ENCODE peak calls at places on chromosomes 2 and 18, in five cellular contexts. L is dorsolateral prefrontal cortex, E is tibial artery, O is astrocyte of the spinal cord, Q is fibroblast of mammary gland. M is an unnamed sample.

GRCh38 chr2:217289909-217290283 is 430.0 kb upstream of the TNP1 start:
- DNase-seq in L (no peak), E (no peak), O (no peak), Q (no peak), M (no peak)

GRCh38 chr18:8771930-8772329 is 66.6 kb downstream of the MTCL1 start:
- DNase-seq in L (no peak), E (peak; percentile 22), O (no peak), Q (peak; percentile 58), M (peak; percentile 71)

GRCh38 chr2:188517549-188518255 is 226.0 kb downstream of the GULP1 start:
- DNase-seq in L (no peak), E (no peak), O (no peak), Q (no peak), M (no peak)

GRCh38 chr18:59011786-59012185 is 127.9 kb upstream of the SEC11C start:
- DNase-seq in L (no peak), E (no peak), O (no peak), Q (no peak), M (no peak)

GRCh38 chr2:7572460-7572859 is 655.2 kb downstream of the RNF144A start:
- DNase-seq in L (no peak), E (no peak), O (no peak), Q (no peak), M (no peak)

GRCh38 chr2:225865468-225865867 is 466.0 kb downstream of the NYAP2 start:
- DNase-seq in L (no peak), E (no peak), O (peak; percentile 6), Q (peak; percentile 40), M (peak; percentile 33)

GRCh38 chr2:27273123-27273522 is 2.1 kb upstream of the DNAJC5G start:
- DNase-seq in L (no peak), E (no peak), O (no peak), Q (no peak), M (no peak)

GRCh38 chr2:213490087-213490486 is 205.8 kb downstream of the SPAG16 start:
- DNase-seq in L (no peak), E (no peak), O (no peak), Q (no peak), M (no peak)

GRCh38 chr2:120354935-120355845 is 9.3 kb downstream of the INHBB start:
- DNase-seq in L (no peak), E (no peak), O (no peak), Q (no peak), M (no peak)

GRCh38 chr2:156397229-156397628 is 39.0 kb upstream of the GPD2 start:
- DNase-seq in L (no peak), E (no peak), O (no peak), Q (no peak), M (no peak)

GRCh38 chr2:228541794-228542193 is 360.3 kb upstream of the SPHKAP start:
- DNase-seq in L (no peak), E (no peak), O (peak; percentile 58), Q (peak; percentile 70), M (peak; percentile 7)

GRCh38 chr18:70288851-70289328 is at the start of gene SOCS6:
- DNase-seq in L (peak; percentile 65), E (peak; percentile 41), O (peak; percentile 58), Q (peak; percentile 55), M (peak; percentile 78)

GRCh38 chr2:170092475-170092874 is 85.5 kb upstream of the MYO3B start:
- DNase-seq in L (no peak), E (no peak), O (no peak), Q (no peak), M (no peak)

GRCh38 chr2:46315103-46315890 is 18.1 kb downstream of the EPAS1 start:
- DNase-seq in L (no peak), E (peak; percentile 94), O (peak; percentile 94), Q (peak; percentile 98), M (peak; percentile 98)

GRCh38 chr2:85420743-85421705 is 2.5 kb downstream of the SH2D6 start:
- DNase-seq in L (peak; percentile 87), E (peak; percentile 82), O (peak; percentile 84), Q (peak; percentile 77), M (peak; percentile 84)

GRCh38 chr2:13009027-13009426 is 292.3 kb downstream of the TRIB2 start:
- DNase-seq in L (no peak), E (no peak), O (peak; percentile 15), Q (peak; percentile 37), M (peak; percentile 42)

GRCh38 chr2:213545481-213545880 is 261.2 kb downstream of the SPAG16 start:
- DNase-seq in L (no peak), E (no peak), O (no peak), Q (no peak), M (no peak)

GRCh38 chr18:74819433-74820059 is 221.9 kb downstream of the ZNF407 start:
- DNase-seq in L (no peak), E (no peak), O (no peak), Q (no peak), M (peak; percentile 34)

DNA sequence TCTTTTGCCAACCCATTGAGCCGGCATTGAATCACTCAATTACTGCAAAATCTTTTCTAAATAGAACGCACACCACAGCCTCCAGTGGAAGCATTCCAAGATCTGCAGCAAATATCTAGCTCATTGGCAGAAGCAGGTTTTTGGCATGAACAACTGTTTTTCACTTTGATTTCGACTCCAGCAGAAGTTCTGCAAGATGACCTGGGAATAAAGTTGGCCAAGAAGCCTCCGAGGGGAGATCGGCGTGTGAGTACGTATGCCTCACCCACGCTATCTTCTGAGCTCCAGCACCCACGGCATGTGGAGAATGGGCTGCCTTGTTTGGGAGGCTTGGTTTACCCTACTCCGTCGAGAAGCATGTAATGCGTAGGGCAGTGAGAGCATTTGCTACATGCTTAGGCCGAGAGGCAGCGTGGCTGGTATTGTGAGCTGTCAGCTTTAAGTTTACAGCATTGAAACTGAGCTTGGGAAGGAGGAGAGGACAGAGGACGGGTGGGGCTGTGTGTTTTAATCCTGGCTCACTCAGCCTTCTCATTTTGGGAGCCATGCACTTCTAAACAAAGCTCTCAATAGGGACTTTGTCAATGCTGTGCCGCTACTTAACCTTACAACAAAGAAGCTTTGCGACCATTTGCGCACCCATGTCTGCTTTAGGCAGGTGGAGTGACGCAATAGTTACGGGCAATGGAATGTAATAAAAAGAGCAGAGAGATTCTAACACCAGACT is 10.5 kb downstream of the PCARE start:
- DNase-seq in L (no peak), E (no peak), O (peak; percentile 74), Q (peak; percentile 84), M (peak; percentile 39)
- H3K4me3 ChIP-seq in L (no peak overlapping the region), E (peak overlapping the region; percentile 15), O (no peak overlapping the region), Q (no peak overlapping the region), M (no peak overlapping the region)

GRCh38 chr2:241726459-241726858 is 8.0 kb upstream of the D2HGDH start:
- DNase-seq in L (no peak), E (no peak), O (no peak), Q (no peak), M (no peak)

GRCh38 chr2:241724975-241725870 is 9.2 kb upstream of the D2HGDH start:
- DNase-seq in L (no peak), E (no peak), O (no peak), Q (no peak), M (no peak)

GRCh38 chr2:241722896-241723454 is 11.5 kb upstream of the D2HGDH start:
- DNase-seq in L (no peak), E (no peak), O (no peak), Q (no peak), M (no peak)

GRCh38 chr2:241721852-241722251 is 12.6 kb upstream of the D2HGDH start:
- DNase-seq in L (no peak), E (no peak), O (no peak), Q (no peak), M (no peak)

DNA sequence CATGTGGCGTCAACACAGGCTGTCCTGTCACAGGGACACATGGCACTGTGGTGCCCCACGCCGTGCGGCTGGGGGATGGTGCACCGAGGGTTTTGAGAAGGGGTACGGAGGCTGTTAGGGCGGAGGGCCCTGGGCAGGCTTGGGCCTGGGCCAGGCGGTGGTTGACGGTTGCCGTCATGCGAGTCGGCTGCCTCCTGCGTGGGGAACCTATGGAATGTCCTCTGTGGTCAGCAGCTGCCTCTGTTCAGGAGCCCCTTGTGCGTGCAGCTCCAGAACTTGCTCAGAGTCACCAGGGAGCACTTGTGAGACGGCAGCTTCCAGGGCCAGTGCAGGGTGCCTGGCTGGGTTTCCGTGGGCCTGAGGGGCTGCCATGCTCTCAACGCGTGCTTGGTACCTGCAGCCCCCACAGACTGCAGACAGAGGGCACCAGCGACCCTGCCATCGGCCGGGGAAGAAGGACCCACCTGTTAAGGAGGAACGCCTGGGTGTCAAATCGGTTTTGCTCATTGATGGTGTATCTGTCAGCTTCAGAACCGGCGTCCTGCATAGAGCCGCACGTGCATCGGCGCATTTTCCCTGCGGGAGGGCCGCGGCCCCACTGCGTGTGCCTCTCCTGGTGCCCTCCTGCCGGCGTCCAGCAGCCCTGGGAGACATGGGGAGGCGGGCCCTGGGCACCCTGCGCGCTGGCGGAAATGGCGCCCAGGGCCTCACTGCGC is 10.0 kb upstream of the D2HGDH start:
- DNase-seq in L (no peak), E (no peak), O (no peak), Q (no peak), M (no peak)
- TF ChIP-seq CTCF in L (peak; percentile 13), E (peak; percentile 6), O (peak; percentile 30), Q (peak; percentile 16), M (peak; percentile 29)

GRCh38 chr2:200306719-200306968 is 151 bp downstream of the SPATS2L start:
- DNase-seq in L (no peak), E (no peak), O (no peak), Q (no peak), M (no peak)

GRCh38 chr2:200308421-200309295 is 2.2 kb downstream of the SPATS2L start:
- DNase-seq in L (no peak), E (no peak), O (peak; percentile 65), Q (peak; percentile 49), M (no peak)

GRCh38 chr2:200306969-200307811 is 697 bp downstream of the SPATS2L start:
- DNase-seq in L (peak; percentile 66), E (peak; percentile 23), O (peak; percentile 37), Q (no peak), M (peak; percentile 33)

GRCh38 chr2:200308001-200308400 is 1.5 kb downstream of the SPATS2L start:
- DNase-seq in L (no peak), E (no peak), O (peak; percentile 59), Q (peak; percentile 53), M (peak; percentile 58)

GRCh38 chr2:200305797-200306718 is at the start of gene SPATS2L:
- DNase-seq in L (peak; percentile 88), E (peak; percentile 70), O (peak; percentile 77), Q (peak; percentile 71), M (peak; percentile 78)
- H3K4me3 ChIP-seq in L (peak within 1 kb of the TSS; percentile 69), E (peak within 1 kb of the TSS; percentile 89), O (peak within 1 kb of the TSS; percentile 73), Q (peak within 1 kb of the TSS; percentile 77), M (peak within 1 kb of the TSS; percentile 74)

GRCh38 chr2:197851451-197851850 is 47.1 kb downstream of the PLCL1 start:
- DNase-seq in L (no peak), E (no peak), O (no peak), Q (peak; percentile 25), M (no peak)
- TF ChIP-seq CTCF in L (no peak), E (no peak), O (peak; percentile 13), Q (peak; percentile 49), M (peak; percentile 22)